ENCODE peak calls at places on chromosomes 4 and X, in ten cellular contexts. One of them, this sample, is unnamed.

GRCh38 chr4:8132947-8133705 is 25.5 kb downstream of the ABLIM2 start:
- DNase-seq in neural progenitor cell: no peak
- DNase-seq in RWPE1: no peak
- DNase-seq in uterus: no peak
- DNase-seq in transverse colon: no peak
- DNase-seq in hepatocyte: no peak
- DNase-seq in pancreas: no peak
- DNase-seq in OCI-LY7: no peak
- DNase-seq in PC-3: no peak
- DNase-seq in ovary: no peak
- DNase-seq in this sample: no peak

GRCh38 chr4:158532556-158533231 is 11.0 kb downstream of the RXFP1 start:
- DNase-seq in neural progenitor cell: no peak
- DNase-seq in RWPE1: no peak
- DNase-seq in uterus: no peak
- DNase-seq in transverse colon: no peak
- DNase-seq in hepatocyte: no peak
- DNase-seq in pancreas: no peak
- DNase-seq in OCI-LY7: no peak
- DNase-seq in PC-3: no peak
- DNase-seq in ovary: no peak
- DNase-seq in this sample: no peak

GRCh38 chr4:3044812-3045499 is 29.4 kb downstream of the HTT-AS start:
- DNase-seq in neural progenitor cell: no peak
- DNase-seq in RWPE1: no peak
- DNase-seq in uterus: no peak
- DNase-seq in transverse colon: no peak
- DNase-seq in hepatocyte: no peak
- DNase-seq in pancreas: no peak
- DNase-seq in OCI-LY7: no peak
- DNase-seq in PC-3: no peak
- DNase-seq in ovary: no peak
- DNase-seq in this sample: no peak

GRCh38 chr4:135319685-135320084 is 1118.1 kb upstream of the PABPC4L start:
- DNase-seq in neural progenitor cell: peak
- DNase-seq in RWPE1: no peak
- DNase-seq in uterus: no peak
- DNase-seq in transverse colon: no peak
- DNase-seq in hepatocyte: no peak
- DNase-seq in pancreas: no peak
- DNase-seq in OCI-LY7: no peak
- DNase-seq in PC-3: peak
- DNase-seq in ovary: no peak
- DNase-seq in this sample: no peak

GRCh38 chr4:7295917-7296660 is 103.8 kb downstream of the SORCS2 start:
- DNase-seq in neural progenitor cell: no peak
- DNase-seq in RWPE1: peak
- DNase-seq in uterus: peak
- DNase-seq in transverse colon: peak
- DNase-seq in hepatocyte: peak
- DNase-seq in pancreas: no peak
- DNase-seq in OCI-LY7: no peak
- DNase-seq in PC-3: peak
- DNase-seq in ovary: peak
- DNase-seq in this sample: peak

GRCh38 chr4:1055721-1056590 is 44.5 kb downstream of the FGFRL1 start:
- DNase-seq in neural progenitor cell: peak
- DNase-seq in RWPE1: no peak
- DNase-seq in uterus: no peak
- DNase-seq in transverse colon: peak
- DNase-seq in hepatocyte: peak
- DNase-seq in pancreas: no peak
- DNase-seq in OCI-LY7: peak
- DNase-seq in PC-3: no peak
- DNase-seq in ovary: peak
- DNase-seq in this sample: no peak

GRCh38 chrX:119482497-119483480 is 14.5 kb downstream of the SLC25A5 start:
- DNase-seq in neural progenitor cell: peak
- DNase-seq in RWPE1: no peak
- DNase-seq in uterus: peak
- DNase-seq in transverse colon: peak
- DNase-seq in hepatocyte: peak
- DNase-seq in pancreas: peak
- DNase-seq in OCI-LY7: no peak
- DNase-seq in PC-3: peak
- DNase-seq in ovary: peak
- DNase-seq in this sample: peak

GRCh38 chr4:10354225-10354624 is 103.0 kb downstream of the ZNF518B start:
- DNase-seq in neural progenitor cell: no peak
- DNase-seq in RWPE1: no peak
- DNase-seq in uterus: no peak
- DNase-seq in transverse colon: no peak
- DNase-seq in hepatocyte: no peak
- DNase-seq in pancreas: no peak
- DNase-seq in OCI-LY7: no peak
- DNase-seq in PC-3: no peak
- DNase-seq in ovary: no peak
- DNase-seq in this sample: no peak

GRCh38 chr4:47839259-47839658 is 1.4 kb upstream of the CORIN start:
- DNase-seq in neural progenitor cell: no peak
- DNase-seq in RWPE1: no peak
- DNase-seq in uterus: peak
- DNase-seq in transverse colon: no peak
- DNase-seq in hepatocyte: peak
- DNase-seq in pancreas: no peak
- DNase-seq in OCI-LY7: peak
- DNase-seq in PC-3: no peak
- DNase-seq in ovary: no peak
- DNase-seq in this sample: peak
- H3K27ac ChIP-seq in neural progenitor cell: no peak
- H3K27ac ChIP-seq in RWPE1: no peak
- H3K27ac ChIP-seq in uterus: peak
- H3K27ac ChIP-seq in transverse colon: no peak
- H3K27ac ChIP-seq in hepatocyte: no peak
- H3K27ac ChIP-seq in pancreas: no peak
- H3K27ac ChIP-seq in OCI-LY7: no peak
- H3K27ac ChIP-seq in PC-3: no peak
- H3K27ac ChIP-seq in ovary: no peak
- H3K27ac ChIP-seq in this sample: no peak

DNA sequence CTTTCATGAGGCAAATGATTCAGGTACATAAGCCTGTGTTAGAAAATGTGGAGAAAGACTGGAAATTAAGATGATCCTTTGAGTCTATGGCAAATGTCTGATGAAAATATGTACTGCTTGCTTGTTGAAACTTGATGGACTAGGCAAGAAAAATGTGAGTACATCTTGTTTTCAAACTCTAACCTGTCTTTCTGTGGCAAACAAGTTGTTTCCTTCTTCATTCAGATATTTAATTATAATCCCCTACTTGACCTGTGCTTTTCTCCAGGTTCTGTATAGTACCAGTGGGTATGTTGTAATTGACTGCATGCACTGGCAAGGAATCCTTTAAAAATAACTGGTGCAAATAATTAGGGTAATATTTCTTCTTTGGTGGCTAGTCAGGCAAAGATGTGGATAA is 136.7 kb downstream of the ARHGAP24 start:
- DNase-seq in neural progenitor cell: no peak
- DNase-seq in RWPE1: no peak
- DNase-seq in uterus: no peak
- DNase-seq in transverse colon: no peak
- DNase-seq in hepatocyte: no peak
- DNase-seq in pancreas: no peak
- DNase-seq in OCI-LY7: no peak
- DNase-seq in PC-3: no peak
- DNase-seq in ovary: no peak
- DNase-seq in this sample: no peak
- H3K27ac ChIP-seq in neural progenitor cell: no peak
- H3K27ac ChIP-seq in RWPE1: peak
- H3K27ac ChIP-seq in uterus: no peak
- H3K27ac ChIP-seq in transverse colon: no peak
- H3K27ac ChIP-seq in hepatocyte: no peak
- H3K27ac ChIP-seq in pancreas: no peak
- H3K27ac ChIP-seq in OCI-LY7: no peak
- H3K27ac ChIP-seq in PC-3: no peak
- H3K27ac ChIP-seq in ovary: no peak
- H3K27ac ChIP-seq in this sample: no peak

DNA sequence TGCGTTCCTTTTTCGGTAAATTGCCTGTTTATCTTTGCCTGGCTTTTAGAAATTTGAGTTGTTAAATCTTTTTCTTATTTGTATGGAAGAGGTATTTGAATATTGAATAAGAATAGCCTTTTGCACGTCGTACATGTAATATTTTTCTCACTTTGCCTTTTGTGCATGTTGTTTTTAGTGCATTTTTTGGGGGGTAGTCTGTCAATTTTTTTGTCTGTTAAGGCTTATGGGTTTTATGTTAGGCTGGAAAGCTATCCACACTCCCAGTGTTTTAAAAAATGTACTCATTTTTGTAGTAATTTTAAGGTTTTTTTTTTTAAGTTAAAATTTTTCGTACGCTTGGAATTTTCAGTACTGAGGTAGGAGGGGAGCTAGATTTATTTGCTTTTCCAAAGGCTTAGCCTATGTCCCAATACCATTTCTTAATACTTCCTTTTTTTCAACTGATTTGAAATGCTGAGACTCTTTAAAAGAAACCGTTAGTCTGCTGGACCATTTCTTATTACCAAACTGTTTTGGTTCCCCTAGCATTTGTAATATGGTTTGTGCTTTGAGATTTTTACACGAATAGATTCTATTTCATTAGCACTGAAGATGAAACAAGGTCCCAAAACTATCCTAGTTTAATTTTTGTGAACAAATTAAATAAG is 1.3 kb downstream of the HERC5 start:
- DNase-seq in neural progenitor cell: no peak
- DNase-seq in RWPE1: no peak
- DNase-seq in uterus: no peak
- DNase-seq in transverse colon: no peak
- DNase-seq in hepatocyte: no peak
- DNase-seq in pancreas: no peak
- DNase-seq in OCI-LY7: no peak
- DNase-seq in PC-3: no peak
- DNase-seq in ovary: no peak
- DNase-seq in this sample: no peak
- H3K27ac ChIP-seq in neural progenitor cell: no peak
- H3K27ac ChIP-seq in RWPE1: no peak
- H3K27ac ChIP-seq in uterus: peak
- H3K27ac ChIP-seq in transverse colon: peak
- H3K27ac ChIP-seq in hepatocyte: no peak
- H3K27ac ChIP-seq in pancreas: no peak
- H3K27ac ChIP-seq in OCI-LY7: no peak
- H3K27ac ChIP-seq in PC-3: no peak
- H3K27ac ChIP-seq in ovary: peak
- H3K27ac ChIP-seq in this sample: no peak

GRCh38 chr4:112807999-112808398 is 171.1 kb downstream of the LARP7 start:
- DNase-seq in neural progenitor cell: no peak
- DNase-seq in RWPE1: no peak
- DNase-seq in uterus: no peak
- DNase-seq in transverse colon: no peak
- DNase-seq in hepatocyte: no peak
- DNase-seq in pancreas: no peak
- DNase-seq in OCI-LY7: no peak
- DNase-seq in PC-3: no peak
- DNase-seq in ovary: no peak
- DNase-seq in this sample: no peak
- H3K27ac ChIP-seq in neural progenitor cell: no peak
- H3K27ac ChIP-seq in RWPE1: no peak
- H3K27ac ChIP-seq in uterus: no peak
- H3K27ac ChIP-seq in transverse colon: no peak
- H3K27ac ChIP-seq in hepatocyte: no peak
- H3K27ac ChIP-seq in pancreas: no peak
- H3K27ac ChIP-seq in OCI-LY7: no peak
- H3K27ac ChIP-seq in PC-3: no peak
- H3K27ac ChIP-seq in ovary: no peak
- H3K27ac ChIP-seq in this sample: peak

DNA sequence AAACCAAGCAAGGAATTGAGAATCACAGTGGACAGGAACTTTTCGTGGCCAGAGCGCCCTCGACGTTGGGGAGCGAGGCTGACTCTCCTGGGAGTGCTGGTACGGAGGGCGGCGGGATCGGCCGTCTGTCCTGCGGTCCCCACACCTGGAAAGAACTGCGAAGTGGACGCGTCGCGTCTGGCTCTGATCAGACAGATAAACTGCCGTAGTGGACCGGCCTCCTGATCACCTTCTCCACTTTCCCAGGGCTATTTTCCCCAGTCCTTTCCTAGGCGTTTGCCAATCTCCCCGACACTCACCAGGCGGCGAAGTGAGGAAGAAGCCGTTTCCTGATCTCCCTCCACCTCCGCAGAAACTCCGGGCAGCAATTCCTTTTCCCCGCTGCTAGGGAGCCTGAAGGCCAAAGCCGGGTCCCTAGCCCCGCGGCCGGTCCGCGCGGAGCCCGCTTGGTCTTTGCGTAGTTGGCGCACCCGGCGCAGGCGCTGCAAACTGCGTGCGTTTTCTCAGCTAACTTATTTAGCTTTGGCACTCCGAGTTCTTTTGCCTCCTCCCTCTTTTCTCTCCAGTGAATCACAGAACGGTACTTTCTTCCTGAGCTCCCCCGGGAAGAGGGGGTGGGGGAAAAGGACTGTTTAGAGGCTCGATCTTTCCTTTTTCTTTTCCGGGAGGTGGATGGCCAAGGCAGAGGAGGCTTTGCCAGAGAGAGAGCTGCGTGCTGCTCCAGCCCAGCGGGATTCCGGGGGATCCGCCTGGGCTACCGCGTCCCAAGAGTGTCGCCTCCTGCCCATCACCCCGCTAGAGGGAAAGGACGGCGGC is at the start of gene ARSJ:
- DNase-seq in neural progenitor cell: peak
- DNase-seq in RWPE1: peak
- DNase-seq in uterus: peak
- DNase-seq in transverse colon: peak
- DNase-seq in hepatocyte: peak
- DNase-seq in pancreas: peak
- DNase-seq in OCI-LY7: no peak
- DNase-seq in PC-3: peak
- DNase-seq in ovary: peak
- DNase-seq in this sample: peak
- H3K27ac ChIP-seq in neural progenitor cell: no peak
- H3K27ac ChIP-seq in RWPE1: peak
- H3K27ac ChIP-seq in uterus: peak
- H3K27ac ChIP-seq in transverse colon: peak
- H3K27ac ChIP-seq in hepatocyte: peak
- H3K27ac ChIP-seq in pancreas: peak
- H3K27ac ChIP-seq in OCI-LY7: no peak
- H3K27ac ChIP-seq in PC-3: peak
- H3K27ac ChIP-seq in ovary: peak
- H3K27ac ChIP-seq in this sample: peak

This sample was measured in caudate nucleus.